ENCODE peak calls at places on chromosomes 16 and 17, in six cellular contexts. Z is A549, D is substantia nigra, T is GM04504, P is cardiac muscle cell, W is astrocyte of the spinal cord. R is an unnamed sample.

GRCh38 chr17:9360610-9361571 is 214.7 kb downstream of the STX8 start:
- DNase-seq in Z (peak; percentile 83), D (no peak), T (peak; percentile 68), P (peak; percentile 82), W (peak; percentile 64), R (no peak)

GRCh38 chr17:28748852-28749515 is 5.2 kb downstream of the TRAF4 start:
- DNase-seq in Z (peak; percentile 41), D (no peak), T (no peak), P (no peak), W (no peak), R (no peak)

GRCh38 chr17:64295146-64295545 is 32.1 kb upstream of the TEX2 start:
- DNase-seq in Z (no peak), D (no peak), T (no peak), P (no peak), W (no peak), R (no peak)

GRCh38 chr16:66551362-66551761 is 1.0 kb upstream of the CKLF start:
- DNase-seq in Z (peak; percentile 74), D (peak; percentile 16), T (no peak), P (peak; percentile 27), W (no peak), R (no peak)

GRCh38 chr17:76074390-76075363 is at the start of gene GALR2:
- DNase-seq in Z (no peak), D (no peak), T (no peak), P (peak; percentile 34), W (no peak), R (no peak)

GRCh38 chr17:41024702-41025101 is 2.3 kb downstream of the KRTAP1-5 start:
- DNase-seq in Z (no peak), D (no peak), T (peak; percentile 24), P (no peak), W (no peak), R (no peak)

GRCh38 chr16:63466-63865 is 9.0 kb downstream of the RHBDF1 start:
- DNase-seq in Z (no peak), D (no peak), T (no peak), P (no peak), W (no peak), R (no peak)

GRCh38 chr16:23316232-23316631 is 14.1 kb downstream of the SCNN1B start:
- DNase-seq in Z (no peak), D (no peak), T (no peak), P (no peak), W (no peak), R (no peak)

R was measured in esophagus muscularis mucosa.